ENCODE peak calls at places on chromosomes 2 and 18, in four cellular contexts. B is A549, A is HepG2, E is H1. V is an unnamed sample.
A peak's percentile ranks its signal among the peaks of the same experiment; 100 is the strongest.

GRCh38 chr2:21427606-21428005 is 303.8 kb downstream of the TDRD15 start:
- DNase-seq in B (no peak), A (no peak), E (no peak), V (no peak)

GRCh38 chr2:3355951-3356569 is 21.6 kb downstream of the EIPR1 start:
- DNase-seq in B (no peak), A (no peak), E (no peak), V (no peak)

GRCh38 chr2:184644685-184645084 is 46.4 kb downstream of the ZNF804A start:
- DNase-seq in B (no peak), A (no peak), E (no peak), V (no peak)

GRCh38 chr2:39902103-39902502 is 123.0 kb upstream of the THUMPD2 start:
- DNase-seq in B (no peak), A (no peak), E (no peak), V (no peak)

GRCh38 chr18:60413944-60414547 is 41.5 kb upstream of the MC4R start:
- DNase-seq in B (no peak), A (peak; percentile 2), E (peak; percentile 3), V (no peak)

GRCh38 chr2:145751634-145752033 is 1231.7 kb upstream of the ZEB2 start:
- DNase-seq in B (no peak), A (no peak), E (no peak), V (peak; percentile 34)

GRCh38 chr2:148560501-148560900 is 84.0 kb upstream of the EPC2 start:
- DNase-seq in B (no peak), A (no peak), E (no peak), V (no peak)

GRCh38 chr18:75376004-75376403 is 51.5 kb downstream of the SMIM21 start:
- DNase-seq in B (no peak), A (no peak), E (no peak), V (no peak)

GRCh38 chr2:23425338-23425871 is 40.4 kb downstream of the KLHL29 start:
- DNase-seq in B (no peak), A (no peak), E (no peak), V (no peak)

GRCh38 chr18:75896865-75897264 is 469.4 kb upstream of the SMIM21 start:
- DNase-seq in B (peak; percentile 35), A (peak; percentile 8), E (no peak), V (no peak)

GRCh38 chr2:233684640-233685039 is 2.9 kb downstream of the UGT1A7 start:
- DNase-seq in B (no peak), A (no peak), E (no peak), V (no peak)

GRCh38 chr2:39530423-39530866 is 93.4 kb upstream of the MAP4K3 start:
- DNase-seq in B (no peak), A (no peak), E (no peak), V (no peak)

GRCh38 chr2:184346338-184346862 is 251.9 kb upstream of the ZNF804A start:
- DNase-seq in B (no peak), A (no peak), E (no peak), V (no peak)

GRCh38 chr2:165837122-165837521 is 43.1 kb upstream of the GALNT3 start:
- DNase-seq in B (no peak), A (no peak), E (no peak), V (no peak)

GRCh38 chr18:9827211-9827855 is 58.4 kb upstream of the TXNDC2 start:
- DNase-seq in B (no peak), A (no peak), E (no peak), V (no peak)

GRCh38 chr2:64654993-64655666 is 1.4 kb upstream of the SERTAD2 start:
- DNase-seq in B (peak; percentile 56), A (peak; percentile 42), E (no peak), V (no peak)

GRCh38 chr2:217491271-217491670 is 511.5 kb downstream of the TNS1 start:
- DNase-seq in B (no peak), A (no peak), E (no peak), V (no peak)

GRCh38 chr2:181457121-181457740 is at the start of gene ITGA4:
- DNase-seq in B (peak; percentile 36), A (no peak), E (peak; percentile 59), V (no peak)

GRCh38 chr18:9647496-9648323 is 33.4 kb upstream of the PPP4R1 start:
- DNase-seq in B (no peak), A (peak; percentile 54), E (no peak), V (no peak)

GRCh38 chr2:157684940-157685466 is 56.3 kb upstream of the ACVR1C start:
- DNase-seq in B (no peak), A (no peak), E (no peak), V (no peak)

GRCh38 chr2:40113272-40113671 is 334.2 kb upstream of the THUMPD2 start:
- DNase-seq in B (no peak), A (no peak), E (no peak), V (no peak)

GRCh38 chr18:46213295-46213694 is 109.1 kb downstream of the HAUS1 start:
- DNase-seq in B (peak; percentile 40), A (peak; percentile 5), E (no peak), V (no peak)

GRCh38 chr18:33579868-33580205 is 1.8 kb downstream of the ASXL3 start:
- DNase-seq in B (no peak), A (no peak), E (no peak), V (no peak)

GRCh38 chr2:38207168-38207567 is 131.2 kb upstream of the CYP1B1 start:
- DNase-seq in B (no peak), A (no peak), E (no peak), V (no peak)

GRCh38 chr2:68318686-68319396 is 908 bp downstream of the CNRIP1 start:
- DNase-seq in B (no peak), A (no peak), E (no peak), V (no peak)

GRCh38 chr2:218582085-218582484 is 13.4 kb downstream of the CNOT9 start:
- DNase-seq in B (no peak), A (no peak), E (no peak), V (no peak)

GRCh38 chr2:136183095-136183494 is 65.1 kb upstream of the CXCR4 start:
- DNase-seq in B (no peak), A (no peak), E (no peak), V (no peak)

GRCh38 chr2:47631840-47632398 is 151.0 kb upstream of the MSH6 start:
- DNase-seq in B (peak; percentile 97), A (no peak), E (no peak), V (no peak)

GRCh38 chr2:108594132-108594981 is 60.1 kb downstream of the LIMS1 start:
- DNase-seq in B (no peak), A (peak; percentile 57), E (no peak), V (no peak)

DNA sequence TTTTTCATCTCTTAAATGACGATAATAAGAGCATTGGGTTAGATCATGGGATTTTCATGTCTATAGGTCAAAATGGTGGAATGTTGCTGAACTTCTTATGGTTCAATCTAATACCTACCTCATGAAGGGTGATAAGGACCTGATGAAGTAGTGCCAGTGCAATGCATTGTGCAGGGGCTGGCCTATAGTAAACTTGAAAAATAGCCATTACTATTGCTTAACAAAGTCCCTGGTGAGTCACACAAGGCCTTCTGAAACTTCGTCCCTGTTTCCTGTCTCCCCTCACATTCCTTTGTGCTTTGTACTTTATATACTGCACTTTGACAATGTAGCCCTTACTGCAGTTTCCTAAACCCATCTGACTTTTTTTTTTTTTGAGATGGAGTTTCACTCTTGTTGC is 515.9 kb downstream of the SLC4A3 start:
- DNase-seq in B (no peak), A (peak; percentile 37), E (no peak), V (no peak)
- TF ChIP-seq RNF2 in B (no peak), A (no peak), E (no peak), V (no peak)

GRCh38 chr2:230873670-230874401 is 9.1 kb downstream of the ITM2C start:
- DNase-seq in B (no peak), A (no peak), E (no peak), V (no peak)
- TF ChIP-seq RNF2 in B (no peak), A (no peak), E (no peak), V (no peak)

DNA sequence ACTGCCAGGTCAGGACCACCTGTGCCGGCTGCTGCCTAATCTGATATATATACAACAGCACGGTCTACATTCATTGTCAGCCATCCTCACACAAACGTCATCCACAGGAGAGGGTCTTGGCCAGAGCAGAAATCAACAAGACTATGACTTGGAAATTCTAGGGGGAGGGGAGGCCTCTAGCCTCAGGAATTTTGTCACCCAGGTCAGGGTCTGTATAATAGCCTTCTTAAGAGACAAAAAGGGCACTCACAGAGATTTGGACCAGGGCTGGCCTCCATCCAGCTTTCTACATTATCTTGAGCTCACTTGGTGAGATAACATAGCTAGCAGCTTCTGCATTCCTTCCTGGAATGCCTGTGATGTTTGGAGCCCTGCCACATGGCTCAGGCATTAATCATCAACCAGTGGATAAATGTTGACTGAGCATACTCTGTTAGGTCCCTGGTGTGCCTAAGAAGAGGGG is 50.4 kb upstream of the CTIF start:
- DNase-seq in B (peak; percentile 50), A (peak; percentile 97), E (no peak), V (peak; percentile 14)
- TF ChIP-seq RNF2 in B (no peak), A (no peak), E (no peak), V (no peak)

DNA sequence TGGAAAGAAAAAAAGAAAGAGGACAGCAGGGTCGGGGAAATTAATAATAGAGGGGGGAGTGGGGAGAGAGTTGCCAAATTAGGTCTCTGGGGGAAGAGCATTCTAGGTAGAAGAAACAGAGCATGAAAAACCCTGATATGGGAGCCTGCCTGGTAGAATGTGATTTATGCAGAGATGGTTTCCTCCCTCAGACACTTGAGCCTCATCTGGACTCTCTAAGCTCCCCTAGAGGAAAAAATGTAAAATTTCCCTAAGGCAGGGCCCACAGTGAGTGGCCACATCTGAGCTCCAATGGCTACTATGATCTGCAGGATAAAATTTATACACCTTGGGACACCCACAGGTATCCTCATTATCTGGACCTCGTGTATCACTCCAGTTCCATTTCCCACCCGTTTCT is 20.6 kb upstream of the EPAS1 start:
- DNase-seq in B (peak; percentile 33), A (no peak), E (no peak), V (no peak)
- TF ChIP-seq RNF2 in B (no peak), A (no peak), E (no peak), V (no peak)

GRCh38 chr2:4981802-4982409 is 710.3 kb upstream of the SOX11 start:
- DNase-seq in B (no peak), A (no peak), E (no peak), V (no peak)
- TF ChIP-seq RNF2 in B (no peak), A (no peak), E (no peak), V (no peak)

GRCh38 chr2:14634885-14635871 is 2.7 kb downstream of the LRATD1 start:
- DNase-seq in B (peak; percentile 35), A (no peak), E (no peak), V (peak; percentile 19)
- TF ChIP-seq RNF2 in B (no peak), A (no peak), E (no peak), V (no peak)

GRCh38 chr18:66749475-66750035 is 145.7 kb upstream of the CDH19 start:
- DNase-seq in B (no peak), A (no peak), E (no peak), V (no peak)
- TF ChIP-seq RNF2 in B (no peak), A (no peak), E (no peak), V (no peak)

V was measured in K562.